ENCODE peak calls at places on chromosomes 11 and 22, in six cellular contexts. One of them, this sample, is unnamed.

GRCh38 chr11:16111690-16112089 is 244.7 kb downstream of the SOX6 start:
- DNase-seq in cardiac fibroblast: no peak
- DNase-seq in transverse colon: no peak
- DNase-seq in A549: no peak
- DNase-seq in fibroblast of mammary gland: no peak
- DNase-seq in mucosa of descending colon: no peak
- DNase-seq in this sample: no peak

GRCh38 chr11:57458060-57458409 is 2.3 kb upstream of the RTN4RL2 start:
- DNase-seq in transverse colon: no peak
- DNase-seq in mucosa of descending colon: no peak
- DNase-seq in A549: peak; percentile 62
- DNase-seq in cardiac fibroblast: no peak
- DNase-seq in fibroblast of mammary gland: no peak
- DNase-seq in this sample: no peak

GRCh38 chr11:61907282-61907681 is 10.1 kb downstream of the RAB3IL1 start:
- DNase-seq in cardiac fibroblast: no peak
- DNase-seq in A549: no peak
- DNase-seq in fibroblast of mammary gland: no peak
- DNase-seq in transverse colon: no peak
- DNase-seq in mucosa of descending colon: no peak
- DNase-seq in this sample: no peak

GRCh38 chr11:132082566-132082965 is 712.2 kb downstream of the NTM start:
- DNase-seq in mucosa of descending colon: no peak
- DNase-seq in A549: no peak
- DNase-seq in transverse colon: no peak
- DNase-seq in fibroblast of mammary gland: no peak
- DNase-seq in cardiac fibroblast: no peak
- DNase-seq in this sample: no peak

GRCh38 chr11:60924110-60924905 is at the start of gene TMEM132A:
- DNase-seq in mucosa of descending colon: peak; percentile 81
- DNase-seq in cardiac fibroblast: peak; percentile 64
- DNase-seq in fibroblast of mammary gland: peak; percentile 54
- DNase-seq in transverse colon: peak; percentile 74
- DNase-seq in A549: peak; percentile 68
- DNase-seq in this sample: no peak

GRCh38 chr22:20610243-20610686 is 102.9 kb downstream of the MED15 start:
- DNase-seq in fibroblast of mammary gland: peak; percentile 14
- DNase-seq in cardiac fibroblast: no peak
- DNase-seq in A549: no peak
- DNase-seq in transverse colon: no peak
- DNase-seq in mucosa of descending colon: no peak
- DNase-seq in this sample: no peak

GRCh38 chr11:113181094-113181493 is 133.3 kb upstream of the TTC12 start:
- DNase-seq in cardiac fibroblast: no peak
- DNase-seq in mucosa of descending colon: no peak
- DNase-seq in fibroblast of mammary gland: no peak
- DNase-seq in transverse colon: no peak
- DNase-seq in A549: no peak
- DNase-seq in this sample: no peak

GRCh38 chr11:78800089-78800690 is 225.5 kb upstream of the NARS2 start:
- DNase-seq in fibroblast of mammary gland: peak; percentile 64
- DNase-seq in A549: no peak
- DNase-seq in mucosa of descending colon: no peak
- DNase-seq in cardiac fibroblast: peak; percentile 43
- DNase-seq in transverse colon: no peak
- DNase-seq in this sample: no peak

GRCh38 chr22:30423296-30423958 is 2.1 kb upstream of the MTFP1 start:
- DNase-seq in cardiac fibroblast: no peak
- DNase-seq in A549: peak; percentile 76
- DNase-seq in fibroblast of mammary gland: no peak
- DNase-seq in transverse colon: peak; percentile 56
- DNase-seq in mucosa of descending colon: peak; percentile 57
- DNase-seq in this sample: no peak

GRCh38 chr11:130675456-130675855 is 227.0 kb downstream of the ADAMTS15 start:
- DNase-seq in transverse colon: peak; percentile 14
- DNase-seq in fibroblast of mammary gland: peak; percentile 93
- DNase-seq in mucosa of descending colon: no peak
- DNase-seq in cardiac fibroblast: peak; percentile 94
- DNase-seq in A549: no peak
- DNase-seq in this sample: no peak

GRCh38 chr11:12889243-12889642 is 119.9 kb upstream of the RASSF10 start:
- DNase-seq in transverse colon: no peak
- DNase-seq in A549: no peak
- DNase-seq in mucosa of descending colon: no peak
- DNase-seq in fibroblast of mammary gland: peak; percentile 74
- DNase-seq in cardiac fibroblast: peak; percentile 84
- DNase-seq in this sample: no peak

GRCh38 chr11:70495351-70496310 is 97.3 kb downstream of the CTTN start:
- DNase-seq in mucosa of descending colon: no peak
- DNase-seq in A549: no peak
- DNase-seq in fibroblast of mammary gland: no peak
- DNase-seq in cardiac fibroblast: no peak
- DNase-seq in transverse colon: no peak
- DNase-seq in this sample: no peak

GRCh38 chr22:29762263-29762662 is 4.5 kb downstream of the ZMAT5 start:
- DNase-seq in transverse colon: no peak
- DNase-seq in cardiac fibroblast: no peak
- DNase-seq in A549: peak; percentile 67
- DNase-seq in fibroblast of mammary gland: no peak
- DNase-seq in mucosa of descending colon: no peak
- DNase-seq in this sample: no peak

GRCh38 chr22:29370556-29370955 is 17.8 kb downstream of the AP1B1 start:
- DNase-seq in cardiac fibroblast: no peak
- DNase-seq in mucosa of descending colon: no peak
- DNase-seq in transverse colon: no peak
- DNase-seq in A549: no peak
- DNase-seq in fibroblast of mammary gland: no peak
- DNase-seq in this sample: no peak

GRCh38 chr11:119317592-119318239 is 786 bp upstream of the MCAM start:
- DNase-seq in A549: no peak
- DNase-seq in fibroblast of mammary gland: no peak
- DNase-seq in mucosa of descending colon: no peak
- DNase-seq in transverse colon: no peak
- DNase-seq in cardiac fibroblast: no peak
- DNase-seq in this sample: no peak

GRCh38 chr11:326842-327580 is 6.4 kb upstream of the IFITM3 start:
- DNase-seq in cardiac fibroblast: peak; percentile 85
- DNase-seq in fibroblast of mammary gland: peak; percentile 76
- DNase-seq in transverse colon: peak; percentile 87
- DNase-seq in A549: no peak
- DNase-seq in mucosa of descending colon: peak; percentile 75
- DNase-seq in this sample: peak; percentile 81

GRCh38 chr11:111302298-111302697 is 4.0 kb downstream of the POU2AF3 start:
- DNase-seq in mucosa of descending colon: peak; percentile 65
- DNase-seq in transverse colon: peak; percentile 66
- DNase-seq in cardiac fibroblast: no peak
- DNase-seq in A549: no peak
- DNase-seq in fibroblast of mammary gland: no peak
- DNase-seq in this sample: no peak

GRCh38 chr11:45717526-45717925 is 52.1 kb upstream of the CHST1 start:
- DNase-seq in transverse colon: no peak
- DNase-seq in fibroblast of mammary gland: no peak
- DNase-seq in mucosa of descending colon: no peak
- DNase-seq in cardiac fibroblast: no peak
- DNase-seq in A549: no peak
- DNase-seq in this sample: no peak

GRCh38 chr11:123562829-123563228 is 91.6 kb downstream of the SCN3B start:
- DNase-seq in fibroblast of mammary gland: no peak
- DNase-seq in transverse colon: no peak
- DNase-seq in A549: no peak
- DNase-seq in cardiac fibroblast: no peak
- DNase-seq in mucosa of descending colon: no peak
- DNase-seq in this sample: no peak

GRCh38 chr11:123562166-123562565 is 92.3 kb downstream of the SCN3B start:
- DNase-seq in transverse colon: no peak
- DNase-seq in cardiac fibroblast: no peak
- DNase-seq in fibroblast of mammary gland: no peak
- DNase-seq in mucosa of descending colon: no peak
- DNase-seq in A549: no peak
- DNase-seq in this sample: no peak

GRCh38 chr11:123566852-123567251 is 87.6 kb downstream of the SCN3B start:
- DNase-seq in transverse colon: no peak
- DNase-seq in cardiac fibroblast: no peak
- DNase-seq in fibroblast of mammary gland: no peak
- DNase-seq in mucosa of descending colon: no peak
- DNase-seq in A549: no peak
- DNase-seq in this sample: no peak

GRCh38 chr11:123561046-123561781 is 93.2 kb downstream of the SCN3B start:
- DNase-seq in transverse colon: no peak
- DNase-seq in fibroblast of mammary gland: peak; percentile 7
- DNase-seq in mucosa of descending colon: no peak
- DNase-seq in cardiac fibroblast: peak; percentile 51
- DNase-seq in A549: no peak
- DNase-seq in this sample: no peak

GRCh38 chr11:123564225-123564624 is 90.2 kb downstream of the SCN3B start:
- DNase-seq in cardiac fibroblast: no peak
- DNase-seq in fibroblast of mammary gland: no peak
- DNase-seq in A549: no peak
- DNase-seq in mucosa of descending colon: no peak
- DNase-seq in transverse colon: no peak
- DNase-seq in this sample: no peak
- H3K4me3 ChIP-seq in cardiac fibroblast: no peak overlapping the region
- H3K4me3 ChIP-seq in fibroblast of mammary gland: no peak overlapping the region
- H3K4me3 ChIP-seq in A549: no peak overlapping the region
- H3K4me3 ChIP-seq in mucosa of descending colon: no peak overlapping the region
- H3K4me3 ChIP-seq in transverse colon: no peak overlapping the region
- H3K4me3 ChIP-seq in this sample: no peak overlapping the region

GRCh38 chr22:21714784-21715183 is 20.8 kb downstream of the YPEL1 start:
- DNase-seq in fibroblast of mammary gland: no peak
- DNase-seq in mucosa of descending colon: no peak
- DNase-seq in transverse colon: no peak
- DNase-seq in A549: no peak
- DNase-seq in cardiac fibroblast: no peak
- DNase-seq in this sample: no peak

GRCh38 chr22:21714059-21714770 is 21.4 kb downstream of the YPEL1 start:
- DNase-seq in cardiac fibroblast: no peak
- DNase-seq in fibroblast of mammary gland: no peak
- DNase-seq in A549: no peak
- DNase-seq in transverse colon: no peak
- DNase-seq in mucosa of descending colon: no peak
- DNase-seq in this sample: no peak

GRCh38 chr22:21711851-21712250 is 23.7 kb downstream of the YPEL1 start:
- DNase-seq in fibroblast of mammary gland: no peak
- DNase-seq in A549: no peak
- DNase-seq in mucosa of descending colon: no peak
- DNase-seq in cardiac fibroblast: no peak
- DNase-seq in transverse colon: no peak
- DNase-seq in this sample: no peak

GRCh38 chr22:21712751-21713427 is 22.7 kb downstream of the YPEL1 start:
- DNase-seq in A549: peak; percentile 72
- DNase-seq in cardiac fibroblast: peak; percentile 86
- DNase-seq in mucosa of descending colon: peak; percentile 75
- DNase-seq in fibroblast of mammary gland: peak; percentile 77
- DNase-seq in transverse colon: peak; percentile 59
- DNase-seq in this sample: no peak

GRCh38 chr22:21713428-21714058 is 22.1 kb downstream of the YPEL1 start:
- DNase-seq in mucosa of descending colon: no peak
- DNase-seq in transverse colon: no peak
- DNase-seq in A549: no peak
- DNase-seq in fibroblast of mammary gland: no peak
- DNase-seq in cardiac fibroblast: no peak
- DNase-seq in this sample: no peak
- TF ChIP-seq CTCF in mucosa of descending colon: no peak
- TF ChIP-seq CTCF in transverse colon: no peak
- TF ChIP-seq CTCF in A549: no peak
- TF ChIP-seq CTCF in fibroblast of mammary gland: no peak
- TF ChIP-seq CTCF in cardiac fibroblast: no peak
- TF ChIP-seq CTCF in this sample: no peak

GRCh38 chr11:122822241-122822640 is 16.1 kb upstream of the CRTAM start:
- DNase-seq in cardiac fibroblast: no peak
- DNase-seq in A549: no peak
- DNase-seq in transverse colon: no peak
- DNase-seq in fibroblast of mammary gland: no peak
- DNase-seq in mucosa of descending colon: no peak
- DNase-seq in this sample: no peak
- H3K4me3 ChIP-seq in cardiac fibroblast: no peak overlapping the region
- H3K4me3 ChIP-seq in A549: no peak overlapping the region
- H3K4me3 ChIP-seq in transverse colon: no peak overlapping the region
- H3K4me3 ChIP-seq in fibroblast of mammary gland: no peak overlapping the region
- H3K4me3 ChIP-seq in mucosa of descending colon: no peak overlapping the region
- H3K4me3 ChIP-seq in this sample: no peak overlapping the region

GRCh38 chr11:88434333-88434976 is 96.9 kb upstream of the CTSC start:
- DNase-seq in A549: peak; percentile 12
- DNase-seq in fibroblast of mammary gland: no peak
- DNase-seq in transverse colon: no peak
- DNase-seq in mucosa of descending colon: no peak
- DNase-seq in cardiac fibroblast: no peak
- DNase-seq in this sample: no peak
- TF ChIP-seq CTCF in A549: no peak
- TF ChIP-seq CTCF in fibroblast of mammary gland: no peak
- TF ChIP-seq CTCF in transverse colon: no peak
- TF ChIP-seq CTCF in mucosa of descending colon: no peak
- TF ChIP-seq CTCF in cardiac fibroblast: no peak
- TF ChIP-seq CTCF in this sample: no peak

DNA sequence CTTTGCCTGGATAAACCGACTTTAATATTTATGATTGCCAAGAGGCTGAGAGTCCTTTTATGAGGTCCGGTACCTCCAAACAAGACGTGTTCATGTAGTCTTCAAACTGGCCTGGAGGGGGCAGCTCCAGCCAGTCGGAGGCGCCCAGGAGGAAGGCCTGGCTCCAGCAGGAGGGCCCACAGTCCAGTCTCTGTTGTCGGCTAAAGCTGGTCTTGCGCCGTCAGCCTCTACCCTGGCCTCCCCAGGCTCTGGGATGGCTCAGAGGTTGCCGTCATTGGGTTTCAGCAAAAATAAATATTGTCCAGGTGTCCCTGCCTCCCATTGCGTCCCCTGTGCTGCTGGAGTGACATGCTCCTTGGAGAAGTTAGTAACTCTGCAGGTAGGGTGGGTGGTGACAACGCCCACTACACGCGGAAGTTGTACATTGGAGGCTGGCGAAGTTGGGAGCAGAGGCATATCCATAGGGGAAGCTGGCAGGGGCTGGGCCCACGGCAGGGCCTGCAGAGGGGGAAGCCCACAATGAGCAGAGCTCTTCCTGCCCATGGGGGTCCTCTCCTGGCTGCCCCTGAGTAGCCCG is 1.0 kb upstream of the SLC25A1 start:
- DNase-seq in A549: peak; percentile 84
- DNase-seq in transverse colon: peak; percentile 86
- DNase-seq in cardiac fibroblast: peak; percentile 89
- DNase-seq in fibroblast of mammary gland: peak; percentile 85
- DNase-seq in mucosa of descending colon: peak; percentile 82
- DNase-seq in this sample: peak; percentile 57
- H3K4me3 ChIP-seq in A549: peak overlapping the region; percentile 80
- H3K4me3 ChIP-seq in transverse colon: peak overlapping the region; percentile 89
- H3K4me3 ChIP-seq in cardiac fibroblast: peak overlapping the region; percentile 55
- H3K4me3 ChIP-seq in fibroblast of mammary gland: peak overlapping the region; percentile 53
- H3K4me3 ChIP-seq in mucosa of descending colon: peak overlapping the region; percentile 68
- H3K4me3 ChIP-seq in this sample: peak overlapping the region; percentile 77

This sample was measured in GM12864.